ENCODE peak calls at places on chromosomes 4 and X, in nine cellular contexts. Y is NCI-H187 treated with DMSO at 0.1 percent for 48 hours; W is head of caudate nucleus; C is T-helper 2 cell; H is psoas muscle; A is Panc1; Q is activated naive CD4-positive, alpha-beta T cell treated with anti-CD3 and anti-CD28 coated beads, Interleukin-2, amount 50 U/mL, for 72 hours; V is NAMALWA; O is HS-5. I is an unnamed sample.

GRCh38 chrX:25007059-25008053 is 8.4 kb downstream of the ARX start:
- DNase-seq in Y (no peak), W (no peak), C (no peak), H (no peak), A (no peak), Q (no peak), V (no peak), O (no peak), I (no peak)

GRCh38 chr4:130985371-130985770 is 1889.4 kb downstream of the C4orf33 start:
- DNase-seq in Y (no peak), W (no peak), C (no peak), H (no peak), A (no peak), Q (no peak), V (no peak), O (no peak), I (no peak)

GRCh38 chr4:140688711-140689598 is 67.2 kb downstream of the TBC1D9 start:
- DNase-seq in Y (no peak), W (no peak), C (no peak), H (no peak), A (no peak), Q (no peak), V (no peak), O (peak; percentile 24), I (no peak)

GRCh38 chr4:184282895-184283654 is 65.4 kb upstream of the ENPP6 start:
- DNase-seq in Y (no peak), W (no peak), C (no peak), H (no peak), A (no peak), Q (peak; percentile 54), V (peak; percentile 87), O (no peak), I (peak; percentile 12)

GRCh38 chr4:142100941-142101340 is 464.6 kb downstream of the IL15 start:
- DNase-seq in Y (no peak), W (no peak), C (no peak), H (no peak), A (no peak), Q (no peak), V (no peak), O (no peak), I (no peak)

GRCh38 chr4:182968917-182969650 is 51.9 kb upstream of the DCTD start:
- DNase-seq in Y (no peak), W (no peak), C (no peak), H (no peak), A (no peak), Q (no peak), V (no peak), O (no peak), I (no peak)

GRCh38 chrX:41923925-41924693 is 755 bp upstream of the CASK start:
- DNase-seq in Y (no peak), W (peak; percentile 62), C (peak; percentile 12), H (no peak), A (no peak), Q (peak; percentile 5), V (peak; percentile 24), O (no peak), I (peak; percentile 1)

GRCh38 chrX:71177327-71177726 is 32.7 kb downstream of the NLGN3 start:
- DNase-seq in Y (no peak), W (no peak), C (no peak), H (no peak), A (no peak), Q (no peak), V (no peak), O (no peak), I (no peak)

GRCh38 chr4:99395595-99396364 is 39.4 kb downstream of the ADH7 start:
- DNase-seq in Y (no peak), W (no peak), C (no peak), H (no peak), A (no peak), Q (no peak), V (no peak), O (no peak), I (no peak)

GRCh38 chr4:110778526-110778925 is 155.6 kb upstream of the PITX2 start:
- DNase-seq in Y (no peak), W (no peak), C (no peak), H (no peak), A (no peak), Q (no peak), V (peak; percentile 19), O (no peak), I (no peak)

GRCh38 chr4:168433576-168433975 is 46.7 kb downstream of the DDX60L start:
- DNase-seq in Y (no peak), W (no peak), C (no peak), H (no peak), A (no peak), Q (no peak), V (no peak), O (no peak), I (no peak)

GRCh38 chr4:148854203-148854602 is 412.0 kb upstream of the NR3C2 start:
- DNase-seq in Y (no peak), W (no peak), C (no peak), H (no peak), A (no peak), Q (no peak), V (no peak), O (no peak), I (no peak)

GRCh38 chr4:89625599-89626293 is 211.2 kb downstream of the SNCA start:
- DNase-seq in Y (no peak), W (no peak), C (no peak), H (no peak), A (no peak), Q (no peak), V (no peak), O (no peak), I (no peak)

GRCh38 chrX:152886716-152887115 is 11.2 kb upstream of the ZNF185 start:
- DNase-seq in Y (no peak), W (no peak), C (no peak), H (no peak), A (no peak), Q (no peak), V (no peak), O (no peak), I (no peak)

GRCh38 chr4:40493160-40493559 is 136.5 kb downstream of the RBM47 start:
- DNase-seq in Y (no peak), W (no peak), C (no peak), H (no peak), A (no peak), Q (no peak), V (no peak), O (no peak), I (no peak)

GRCh38 chr4:122847931-122848330 is 21.3 kb downstream of the FGF2 start:
- DNase-seq in Y (no peak), W (no peak), C (no peak), H (no peak), A (no peak), Q (no peak), V (no peak), O (no peak), I (no peak)

GRCh38 chr4:174717788-174718187 is 111.3 kb downstream of the GLRA3 start:
- DNase-seq in Y (no peak), W (no peak), C (no peak), H (no peak), A (no peak), Q (no peak), V (no peak), O (no peak), I (no peak)

GRCh38 chr4:141462361-141462760 is 174.0 kb upstream of the IL15 start:
- DNase-seq in Y (no peak), W (no peak), C (no peak), H (no peak), A (no peak), Q (no peak), V (no peak), O (no peak), I (no peak)

GRCh38 chrX:70039758-70040157 is 10.0 kb downstream of the AWAT2 start:
- DNase-seq in Y (no peak), W (no peak), C (no peak), H (no peak), A (no peak), Q (no peak), V (no peak), O (no peak), I (no peak)